ENCODE peak calls at places on chromosomes 12 and 14, in nine cellular contexts. Q is HFF-Myc, N is lower lobe of right lung, D is mucosa of descending colon, F is esophagus squamous epithelium, G is upper lobe of left lung, Y is Panc1, R is breast epithelium, X is pancreas. L is an unnamed sample.

GRCh38 chr12:104263580-104264358 is 39.8 kb upstream of the EID3 start:
- DNase-seq in N (no peak), R (no peak), Q (peak), G (no peak), X (no peak), Y (no peak), F (no peak), D (no peak), L (no peak)

GRCh38 chr12:14185441-14186192 is 179.9 kb upstream of the ATF7IP start:
- DNase-seq in Y (peak), N (no peak), X (peak), F (no peak), Q (peak), R (no peak), G (no peak), D (no peak), L (no peak)

GRCh38 chr14:74980746-74981661 is 21.7 kb upstream of the EIF2B2 start:
- DNase-seq in N (no peak), R (no peak), D (no peak), X (no peak), Y (no peak), F (no peak), G (no peak), Q (no peak), L (no peak)

GRCh38 chr12:14190694-14191093 is 174.8 kb upstream of the ATF7IP start:
- DNase-seq in N (no peak), X (no peak), D (no peak), Q (no peak), Y (no peak), R (no peak), G (no peak), F (no peak), L (no peak)

GRCh38 chr12:44833561-44833960 is 42.6 kb downstream of the NELL2 start:
- DNase-seq in Y (no peak), F (no peak), D (no peak), X (no peak), R (no peak), N (no peak), G (no peak), Q (no peak), L (no peak)

GRCh38 chr12:111368291-111368683 is 608 bp downstream of the PHETA1 start:
- DNase-seq in D (peak), G (no peak), X (peak), F (no peak), Q (no peak), Y (no peak), R (no peak), N (no peak), L (no peak)

GRCh38 chr14:56774503-56774902 is 35.8 kb downstream of the OTX2 start:
- DNase-seq in Y (no peak), D (no peak), Q (no peak), F (no peak), G (no peak), X (no peak), N (no peak), R (no peak), L (no peak)

GRCh38 chr14:61461808-61462275 is 140.5 kb downstream of the PRKCH start:
- DNase-seq in X (peak), Y (no peak), D (no peak), R (no peak), Q (peak), G (no peak), F (no peak), N (no peak), L (no peak)

GRCh38 chr12:117394491-117394890 is 33.1 kb upstream of the NOS1 start:
- DNase-seq in Q (no peak), D (no peak), F (no peak), R (no peak), G (no peak), N (no peak), X (no peak), Y (no peak), L (no peak)

GRCh38 chr12:47088021-47088944 is 8.5 kb upstream of the AMIGO2 start:
- DNase-seq in X (no peak), G (no peak), Y (no peak), F (no peak), Q (no peak), D (no peak), N (no peak), R (no peak), L (no peak)

GRCh38 chr14:32013083-32013482 is 64.0 kb upstream of the ARHGAP5 start:
- DNase-seq in Q (no peak), N (no peak), R (no peak), D (no peak), G (no peak), F (no peak), X (no peak), Y (no peak), L (no peak)

GRCh38 chr14:72451081-72451972 is 442.6 kb downstream of the DPF3 start:
- DNase-seq in Q (no peak), F (no peak), N (no peak), Y (no peak), R (no peak), D (peak), X (no peak), G (no peak), L (no peak)

GRCh38 chr14:47438650-47439140 is 236.7 kb downstream of the MDGA2 start:
- DNase-seq in Q (no peak), N (no peak), Y (no peak), G (no peak), F (no peak), X (no peak), D (no peak), R (no peak), L (peak)

GRCh38 chr14:47447076-47447475 is 228.3 kb downstream of the MDGA2 start:
- DNase-seq in D (no peak), R (no peak), Y (no peak), G (no peak), F (no peak), Q (no peak), N (no peak), X (no peak), L (no peak)

GRCh38 chr14:47439953-47440352 is 235.5 kb downstream of the MDGA2 start:
- DNase-seq in Q (no peak), G (no peak), X (no peak), R (no peak), N (no peak), D (no peak), F (no peak), Y (no peak), L (no peak)

GRCh38 chr14:47442206-47442605 is 233.2 kb downstream of the MDGA2 start:
- DNase-seq in D (no peak), X (no peak), Y (no peak), R (no peak), N (no peak), Q (no peak), F (no peak), G (no peak), L (peak)
- TF ChIP-seq CTCF in D (no peak), X (no peak), Y (peak), R (no peak), N (no peak), Q (no peak), F (no peak), G (no peak), L (peak)

GRCh38 chr12:75482636-75483035 is 2.1 kb downstream of the GLIPR1 start:
- DNase-seq in X (no peak), D (no peak), Q (no peak), Y (no peak), R (no peak), N (no peak), F (no peak), G (no peak), L (no peak)

GRCh38 chr12:75483411-75483810 is 2.9 kb downstream of the GLIPR1 start:
- DNase-seq in X (no peak), Y (no peak), Q (no peak), F (no peak), D (no peak), G (no peak), N (no peak), R (no peak), L (no peak)

GRCh38 chr12:75481013-75481705 is 604 bp downstream of the GLIPR1 start:
- DNase-seq in D (no peak), Q (peak), F (no peak), R (no peak), Y (no peak), X (no peak), N (no peak), G (no peak), L (no peak)

GRCh38 chr12:75480469-75480949 is at the start of gene GLIPR1:
- DNase-seq in Q (peak), G (peak), F (peak), N (peak), X (peak), Y (peak), R (peak), D (peak), L (peak)

DNA sequence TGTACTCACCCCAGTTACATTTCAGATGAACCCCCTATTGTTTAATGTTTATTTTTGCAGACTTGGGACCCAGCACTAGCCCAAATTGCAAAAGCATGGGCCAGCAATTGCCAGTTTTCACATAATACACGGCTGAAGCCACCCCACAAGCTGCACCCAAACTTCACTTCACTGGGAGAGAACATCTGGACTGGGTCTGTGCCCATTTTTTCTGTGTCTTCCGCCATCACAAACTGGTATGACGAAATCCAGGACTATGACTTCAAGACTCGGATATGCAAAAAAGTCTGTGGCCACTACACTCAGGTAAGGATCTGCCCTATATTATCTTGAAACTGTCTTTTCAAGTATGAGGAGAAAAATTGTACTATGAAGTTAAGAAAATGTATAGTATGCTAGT is 1.2 kb downstream of the GLIPR1 start:
- DNase-seq in D (no peak), F (no peak), R (no peak), Y (no peak), N (no peak), Q (peak), X (no peak), G (no peak), L (no peak)
- H3K4me3 ChIP-seq in D (no peak), F (peak), R (peak), Y (peak), N (peak), Q (peak), X (peak), G (peak), L (peak)

GRCh38 chr14:34093878-34094277 is 143.0 kb upstream of the EGLN3 start:
- DNase-seq in Q (no peak), Y (no peak), G (no peak), N (no peak), R (no peak), X (no peak), F (no peak), D (no peak), L (no peak)

GRCh38 chr14:34099630-34100029 is 148.8 kb upstream of the EGLN3 start:
- DNase-seq in F (no peak), D (no peak), R (no peak), N (no peak), X (no peak), Q (no peak), G (no peak), Y (no peak), L (no peak)

GRCh38 chr14:34094384-34094783 is 143.5 kb upstream of the EGLN3 start:
- DNase-seq in N (no peak), X (no peak), R (no peak), D (no peak), Y (no peak), Q (no peak), F (no peak), G (no peak), L (no peak)

GRCh38 chr14:34098985-34099349 is 148.1 kb upstream of the EGLN3 start:
- DNase-seq in R (no peak), Y (no peak), X (no peak), G (no peak), N (no peak), Q (no peak), F (no peak), D (no peak), L (no peak)

GRCh38 chr14:34098045-34098984 is 147.4 kb upstream of the EGLN3 start:
- DNase-seq in Y (no peak), R (no peak), N (no peak), F (no peak), D (no peak), G (no peak), Q (peak), X (peak), L (no peak)
- TF ChIP-seq CTCF in Y (peak), R (peak), N (peak), F (peak), D (no peak), G (peak), Q (peak), X (peak), L (peak)

GRCh38 chr14:22538671-22539228 is 50.3 kb downstream of the DAD1 start:
- DNase-seq in X (no peak), D (no peak), N (no peak), R (no peak), Q (no peak), F (no peak), Y (no peak), G (no peak), L (no peak)

GRCh38 chr14:22535916-22536315 is 53.1 kb downstream of the DAD1 start:
- DNase-seq in F (no peak), G (no peak), X (no peak), D (no peak), Q (no peak), R (no peak), Y (no peak), N (no peak), L (no peak)

GRCh38 chr14:22535126-22535525 is 53.9 kb downstream of the DAD1 start:
- DNase-seq in D (no peak), Q (no peak), R (no peak), N (no peak), F (no peak), Y (no peak), X (no peak), G (no peak), L (no peak)

GRCh38 chr14:22537436-22538310 is 51.4 kb downstream of the DAD1 start:
- DNase-seq in Q (no peak), N (no peak), D (no peak), X (no peak), Y (no peak), R (no peak), G (no peak), F (no peak), L (no peak)

GRCh38 chr14:22536853-22537338 is 52.1 kb downstream of the DAD1 start:
- DNase-seq in N (no peak), F (no peak), X (peak), Q (peak), R (peak), G (peak), Y (peak), D (no peak), L (peak)
- H3K4me3 ChIP-seq in N (no peak), F (no peak), X (no peak), Q (no peak), R (no peak), G (no peak), Y (no peak), D (no peak), L (no peak)